ENCODE peak calls at places on chromosomes 13 and 19, in six cellular contexts. H, J, R, V, C and X are unnamed samples.
A peak's percentile ranks its signal among the peaks of the same experiment; 100 is the strongest.

GRCh38 chr13:79405501-79405830 is 589 bp downstream of the RBM26 start:
- DNase-seq in H (no peak), V (no peak), R (no peak), C (no peak), J (no peak), X (no peak)

GRCh38 chr19:1161716-1162115 is 12.4 kb downstream of the SBNO2 start:
- DNase-seq in C (no peak), R (no peak), J (peak; percentile 90), V (no peak), H (no peak), X (no peak)

GRCh38 chr19:11663162-11663561 is 65.9 kb downstream of the ZNF627 start:
- DNase-seq in J (no peak), H (no peak), C (no peak), R (no peak), V (no peak), X (no peak)

GRCh38 chr19:1825909-1826556 is 14.0 kb upstream of the ATP8B3 start:
- DNase-seq in V (no peak), H (no peak), C (peak; percentile 73), R (no peak), J (peak; percentile 63), X (peak; percentile 90)

GRCh38 chr19:48746738-48747575 is at the start of gene IZUMO1:
- DNase-seq in J (peak; percentile 83), R (peak; percentile 33), H (no peak), V (no peak), C (peak; percentile 94), X (peak; percentile 74)

GRCh38 chr13:51999525-51999924 is 11.7 kb downstream of the ATP7B start:
- DNase-seq in R (no peak), V (no peak), C (peak; percentile 81), J (peak; percentile 39), H (no peak), X (no peak)

GRCh38 chr19:21474671-21475181 is 30.7 kb upstream of the ZNF429 start:
- DNase-seq in R (peak; percentile 25), J (peak; percentile 24), V (no peak), H (no peak), C (peak; percentile 80), X (peak; percentile 76)

GRCh38 chr19:19628499-19629134 is 597 bp upstream of the LPAR2 start:
- DNase-seq in J (peak; percentile 92), C (no peak), H (no peak), R (no peak), V (no peak), X (no peak)

GRCh38 chr19:2317756-2318155 is 9.8 kb upstream of the LINGO3 start:
- DNase-seq in V (no peak), R (no peak), H (no peak), J (no peak), C (no peak), X (no peak)

GRCh38 chr19:35931874-35932202 is 4.3 kb upstream of the LRFN3 start:
- DNase-seq in V (no peak), C (no peak), H (no peak), R (no peak), J (no peak), X (no peak)
- TF ChIP-seq CTCF in V (no peak), C (peak; percentile 10), H (no peak), R (no peak), J (no peak), X (no peak)

GRCh38 chr19:42542791-42543190 is 14.5 kb upstream of the CEACAM1 start:
- DNase-seq in J (no peak), V (no peak), H (no peak), R (no peak), C (no peak), X (no peak)
- TF ChIP-seq CTCF in J (no peak), V (no peak), H (no peak), R (no peak), C (no peak), X (peak; percentile 1)

GRCh38 chr19:35741216-35741541 is 1.1 kb downstream of the IGFLR1 start:
- DNase-seq in R (no peak), H (no peak), V (no peak), C (no peak), J (no peak), X (no peak)
- TF ChIP-seq CTCF in R (no peak), H (no peak), V (no peak), C (no peak), J (no peak), X (no peak)

GRCh38 chr13:84455143-84455905 is 573.0 kb upstream of the SLITRK1 start:
- DNase-seq in J (peak; percentile 51), H (no peak), V (no peak), R (no peak), C (no peak), X (no peak)
- TF ChIP-seq CTCF in J (peak; percentile 21), H (no peak), V (no peak), R (no peak), C (no peak), X (no peak)

GRCh38 chr13:106533101-106533939 is 2.1 kb downstream of the EFNB2 start:
- DNase-seq in C (peak; percentile 84), H (no peak), V (no peak), R (no peak), J (peak; percentile 80), X (peak; percentile 41)
- TF ChIP-seq CTCF in C (peak; percentile 77), H (peak; percentile 51), V (peak; percentile 28), R (peak; percentile 46), J (peak; percentile 38), X (peak; percentile 25)

DNA sequence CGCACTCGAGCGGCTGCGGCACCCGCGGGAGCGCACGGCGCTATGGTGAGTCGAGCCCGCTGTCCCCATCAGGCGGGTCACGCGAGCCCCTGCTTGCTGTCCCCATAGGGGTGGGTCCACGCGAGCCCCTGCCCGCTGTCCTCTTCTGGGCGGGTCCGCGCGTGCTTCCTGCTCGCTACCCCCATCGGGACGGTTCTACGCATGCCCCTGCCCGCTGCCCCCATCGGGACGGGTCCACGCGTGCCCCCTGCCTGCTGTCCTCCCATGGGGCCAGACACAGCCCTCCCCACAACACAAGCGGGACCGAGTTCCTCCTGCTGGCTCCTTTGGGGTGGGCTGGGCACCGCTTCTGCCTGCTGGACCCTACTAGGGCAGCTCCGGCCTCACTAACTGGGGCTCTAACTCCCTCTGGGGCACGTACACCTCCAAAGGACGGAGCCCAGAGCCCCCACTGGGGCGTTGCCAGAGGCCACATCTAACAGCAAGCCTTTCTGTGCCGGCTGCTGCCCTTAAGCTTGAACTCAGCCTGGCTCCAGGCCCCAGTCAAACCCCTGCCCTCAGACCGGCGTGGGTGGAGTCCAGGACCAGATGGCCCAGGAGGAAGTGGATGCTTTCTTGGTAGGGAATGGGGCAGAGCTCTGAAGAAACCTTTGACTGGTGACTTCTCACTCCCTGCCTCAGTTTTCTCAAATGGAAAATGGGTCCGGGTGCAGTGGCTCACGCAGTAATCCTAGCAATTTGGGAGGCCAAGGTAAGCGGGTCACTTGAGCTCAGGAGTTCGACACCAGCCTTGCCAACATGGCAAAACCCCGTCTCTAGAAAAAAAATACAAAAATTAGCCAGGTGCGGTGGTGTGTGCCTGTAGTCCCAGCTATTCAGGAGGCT is 722 bp downstream of the COLGALT1 start:
- DNase-seq in R (no peak), J (peak; percentile 22), H (no peak), V (no peak), C (peak; percentile 69), X (peak; percentile 46)
- TF ChIP-seq CTCF in R (no peak), J (no peak), H (no peak), V (no peak), C (no peak), X (peak; percentile 13)

GRCh38 chr19:51339687-51340656 is 2.0 kb downstream of the VSIG10L start:
- DNase-seq in R (peak; percentile 98), C (peak; percentile 97), J (peak; percentile 99), H (peak; percentile 72), V (peak; percentile 53), X (peak; percentile 100)
- TF ChIP-seq CTCF in R (peak; percentile 23), C (peak; percentile 22), J (peak; percentile 5), H (no peak), V (peak; percentile 14), X (peak; percentile 46)

DNA sequence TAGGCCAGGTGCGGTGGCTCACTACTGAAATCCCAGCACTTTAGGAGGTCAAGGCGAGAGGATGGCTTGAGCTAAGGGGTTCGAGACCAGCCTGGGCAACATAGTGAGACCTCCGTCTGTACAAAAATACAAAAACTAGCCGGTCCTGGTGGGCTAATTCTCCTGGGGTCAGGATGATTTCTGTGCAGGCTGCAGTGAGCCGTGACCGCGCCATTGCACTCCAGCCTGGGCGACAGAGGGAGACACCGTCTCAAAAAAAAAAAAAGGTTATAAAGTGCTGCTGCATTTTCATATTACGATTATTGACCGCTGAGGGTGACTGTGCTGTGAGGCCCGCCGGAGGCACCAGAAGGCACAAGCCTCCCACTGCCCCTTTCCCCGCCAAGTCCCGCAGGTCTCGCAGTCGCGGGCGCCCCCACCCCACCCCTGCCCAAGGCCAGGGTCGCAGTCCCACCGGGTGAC is 477 bp upstream of the PLEKHF1 start:
- DNase-seq in V (no peak), J (no peak), C (no peak), H (no peak), R (no peak), X (no peak)
- TF ChIP-seq CTCF in V (no peak), J (no peak), C (peak; percentile 27), H (no peak), R (peak; percentile 4), X (no peak)

GRCh38 chr19:45960595-45961235 is 12.9 kb downstream of the NOVA2 start:
- DNase-seq in J (no peak), H (no peak), V (no peak), C (no peak), R (no peak), X (no peak)
- TF ChIP-seq CTCF in J (no peak), H (no peak), V (no peak), C (no peak), R (no peak), X (no peak)